ENCODE peak calls at places on chromosomes 16 and 17, in four cellular contexts. One of them, this sample, is unnamed.

GRCh38 chr17:16313159-16314090 is 39.8 kb downstream of the CENPV start:
- DNase-seq in Panc1: no peak
- DNase-seq in prostate gland: no peak
- DNase-seq in stomach: no peak
- DNase-seq in this sample: no peak

GRCh38 chr17:20073056-20073979 is 64.2 kb downstream of the SPECC1 start:
- DNase-seq in Panc1: no peak
- DNase-seq in prostate gland: no peak
- DNase-seq in stomach: peak
- DNase-seq in this sample: no peak

GRCh38 chr17:72185571-72185970 is 64.8 kb downstream of the SOX9 start:
- DNase-seq in Panc1: no peak
- DNase-seq in prostate gland: no peak
- DNase-seq in stomach: no peak
- DNase-seq in this sample: no peak

GRCh38 chr17:36590082-36590481 is 1.6 kb upstream of the DHRS11 start:
- DNase-seq in Panc1: no peak
- DNase-seq in prostate gland: no peak
- DNase-seq in stomach: no peak
- DNase-seq in this sample: no peak

GRCh38 chr17:43714338-43715149 is 44.0 kb downstream of the SOST start:
- DNase-seq in Panc1: no peak
- DNase-seq in prostate gland: no peak
- DNase-seq in stomach: no peak
- DNase-seq in this sample: no peak

GRCh38 chr17:50255766-50256480 is 18.3 kb upstream of the TMEM92 start:
- DNase-seq in Panc1: no peak
- DNase-seq in prostate gland: no peak
- DNase-seq in stomach: no peak
- DNase-seq in this sample: no peak

GRCh38 chr17:8080208-8080798 is 7.2 kb downstream of the ALOX12B start:
- DNase-seq in Panc1: no peak
- DNase-seq in prostate gland: no peak
- DNase-seq in stomach: no peak
- DNase-seq in this sample: no peak

GRCh38 chr16:14307623-14308356 is 236.7 kb downstream of the MRTFB start:
- DNase-seq in Panc1: no peak
- DNase-seq in prostate gland: no peak
- DNase-seq in stomach: no peak
- DNase-seq in this sample: no peak

GRCh38 chr16:1527836-1528811 is 5.3 kb upstream of the TMEM204 start:
- DNase-seq in Panc1: no peak
- DNase-seq in prostate gland: no peak
- DNase-seq in stomach: no peak
- DNase-seq in this sample: no peak

GRCh38 chr17:13140750-13141149 is 122.9 kb upstream of the ELAC2 start:
- DNase-seq in Panc1: no peak
- DNase-seq in prostate gland: no peak
- DNase-seq in stomach: no peak
- DNase-seq in this sample: no peak

GRCh38 chr16:27374794-27375499 is 27.0 kb upstream of the IL21R start:
- DNase-seq in Panc1: no peak
- DNase-seq in prostate gland: peak
- DNase-seq in stomach: peak
- DNase-seq in this sample: no peak

GRCh38 chr17:61255609-61256008 is 144.0 kb upstream of the TBX2 start:
- DNase-seq in Panc1: no peak
- DNase-seq in prostate gland: no peak
- DNase-seq in stomach: no peak
- DNase-seq in this sample: no peak

GRCh38 chr16:73113326-73113720 is 65.4 kb upstream of the ZFHX3 start:
- DNase-seq in Panc1: no peak
- DNase-seq in prostate gland: no peak
- DNase-seq in stomach: no peak
- DNase-seq in this sample: no peak

GRCh38 chr17:41910701-41911391 is 7.9 kb downstream of the ACLY start:
- DNase-seq in Panc1: no peak
- DNase-seq in prostate gland: no peak
- DNase-seq in stomach: no peak
- DNase-seq in this sample: no peak

GRCh38 chr16:10114411-10114810 is 67.8 kb downstream of the GRIN2A start:
- DNase-seq in Panc1: no peak
- DNase-seq in prostate gland: no peak
- DNase-seq in stomach: no peak
- DNase-seq in this sample: no peak

GRCh38 chr17:45305532-45306087 is 11.2 kb downstream of the MAP3K14 start:
- DNase-seq in Panc1: no peak
- DNase-seq in prostate gland: no peak
- DNase-seq in stomach: no peak
- DNase-seq in this sample: no peak

GRCh38 chr16:19705131-19705501 is 12.9 kb downstream of the KNOP1 start:
- DNase-seq in Panc1: no peak
- DNase-seq in prostate gland: no peak
- DNase-seq in stomach: no peak
- DNase-seq in this sample: no peak

GRCh38 chr17:31541559-31541958 is 150.1 kb downstream of the RAB11FIP4 start:
- DNase-seq in Panc1: no peak
- DNase-seq in prostate gland: no peak
- DNase-seq in stomach: no peak
- DNase-seq in this sample: no peak

GRCh38 chr16:54284319-54284930 is 2.2 kb downstream of the IRX3 start:
- DNase-seq in Panc1: no peak
- DNase-seq in prostate gland: peak
- DNase-seq in stomach: peak
- DNase-seq in this sample: no peak

GRCh38 chr17:36881323-36881722 is 56.0 kb upstream of the LHX1 start:
- DNase-seq in Panc1: no peak
- DNase-seq in prostate gland: no peak
- DNase-seq in stomach: no peak
- DNase-seq in this sample: no peak

GRCh38 chr16:88703486-88704309 is 2.5 kb downstream of the RNF166 start:
- DNase-seq in Panc1: no peak
- DNase-seq in prostate gland: no peak
- DNase-seq in stomach: peak
- DNase-seq in this sample: no peak
- TF ChIP-seq POLR2AphosphoS5 in Panc1: no peak
- TF ChIP-seq POLR2AphosphoS5 in prostate gland: no peak
- TF ChIP-seq POLR2AphosphoS5 in stomach: no peak
- TF ChIP-seq POLR2AphosphoS5 in this sample: no peak

GRCh38 chr17:80964859-80965580 is 26.6 kb upstream of the CHMP6 start:
- DNase-seq in Panc1: no peak
- DNase-seq in prostate gland: no peak
- DNase-seq in stomach: no peak
- DNase-seq in this sample: no peak
- TF ChIP-seq POLR2AphosphoS5 in Panc1: no peak
- TF ChIP-seq POLR2AphosphoS5 in prostate gland: no peak
- TF ChIP-seq POLR2AphosphoS5 in stomach: no peak
- TF ChIP-seq POLR2AphosphoS5 in this sample: no peak

GRCh38 chr17:4708436-4708835 is 2.0 kb upstream of the ARRB2 start:
- DNase-seq in Panc1: no peak
- DNase-seq in prostate gland: no peak
- DNase-seq in stomach: no peak
- DNase-seq in this sample: no peak
- TF ChIP-seq POLR2AphosphoS5 in Panc1: no peak
- TF ChIP-seq POLR2AphosphoS5 in prostate gland: no peak
- TF ChIP-seq POLR2AphosphoS5 in stomach: no peak
- TF ChIP-seq POLR2AphosphoS5 in this sample: no peak

GRCh38 chr17:28896884-28897768 is at the start of gene FLOT2:
- DNase-seq in Panc1: no peak
- DNase-seq in prostate gland: peak
- DNase-seq in stomach: peak
- DNase-seq in this sample: no peak
- TF ChIP-seq POLR2AphosphoS5 in Panc1: peak
- TF ChIP-seq POLR2AphosphoS5 in prostate gland: peak
- TF ChIP-seq POLR2AphosphoS5 in stomach: no peak
- TF ChIP-seq POLR2AphosphoS5 in this sample: peak

DNA sequence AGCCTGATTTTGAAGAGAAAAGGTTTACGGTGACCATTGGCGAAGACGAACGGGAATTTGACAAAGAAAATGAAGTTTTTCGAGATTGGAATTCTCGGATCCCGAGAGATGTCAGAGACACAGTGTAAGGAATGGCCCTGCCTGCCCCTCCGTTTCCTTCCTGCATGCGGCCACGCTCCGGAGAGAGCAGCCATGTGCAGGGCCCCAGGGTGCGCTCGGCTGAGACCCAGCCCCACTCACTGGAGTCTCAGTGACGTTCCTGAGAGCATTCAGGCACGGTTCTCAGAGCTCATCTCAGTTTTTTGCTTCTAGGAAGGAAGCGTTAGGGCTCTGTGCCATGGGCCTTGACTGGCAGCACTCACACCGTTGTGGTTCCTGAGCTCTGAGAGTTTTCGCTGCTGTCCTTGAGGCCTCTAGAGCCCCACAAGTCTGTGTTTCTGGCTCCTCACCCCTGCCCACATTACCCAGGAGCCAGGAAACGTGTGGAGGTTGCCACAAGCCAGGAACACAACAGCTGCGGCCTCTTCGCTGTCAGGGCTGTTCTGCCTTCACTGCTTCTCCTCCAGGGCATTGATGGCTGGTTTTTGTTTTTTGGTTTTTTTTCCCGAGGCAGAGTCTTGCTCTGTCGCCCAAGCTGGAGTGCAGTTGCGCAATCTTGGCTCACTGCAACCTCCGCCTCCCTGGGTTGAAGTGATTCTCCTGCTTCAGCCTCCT is 29.8 kb downstream of the ZC3H18 start:
- DNase-seq in Panc1: no peak
- DNase-seq in prostate gland: no peak
- DNase-seq in stomach: no peak
- DNase-seq in this sample: no peak
- TF ChIP-seq POLR2AphosphoS5 in Panc1: no peak
- TF ChIP-seq POLR2AphosphoS5 in prostate gland: no peak
- TF ChIP-seq POLR2AphosphoS5 in stomach: no peak
- TF ChIP-seq POLR2AphosphoS5 in this sample: no peak

GRCh38 chr17:7070712-7071111 is 9.3 kb downstream of the CLEC10A start:
- DNase-seq in Panc1: no peak
- DNase-seq in prostate gland: no peak
- DNase-seq in stomach: no peak
- DNase-seq in this sample: no peak
- TF ChIP-seq POLR2AphosphoS5 in Panc1: no peak
- TF ChIP-seq POLR2AphosphoS5 in prostate gland: no peak
- TF ChIP-seq POLR2AphosphoS5 in stomach: no peak
- TF ChIP-seq POLR2AphosphoS5 in this sample: no peak

DNA sequence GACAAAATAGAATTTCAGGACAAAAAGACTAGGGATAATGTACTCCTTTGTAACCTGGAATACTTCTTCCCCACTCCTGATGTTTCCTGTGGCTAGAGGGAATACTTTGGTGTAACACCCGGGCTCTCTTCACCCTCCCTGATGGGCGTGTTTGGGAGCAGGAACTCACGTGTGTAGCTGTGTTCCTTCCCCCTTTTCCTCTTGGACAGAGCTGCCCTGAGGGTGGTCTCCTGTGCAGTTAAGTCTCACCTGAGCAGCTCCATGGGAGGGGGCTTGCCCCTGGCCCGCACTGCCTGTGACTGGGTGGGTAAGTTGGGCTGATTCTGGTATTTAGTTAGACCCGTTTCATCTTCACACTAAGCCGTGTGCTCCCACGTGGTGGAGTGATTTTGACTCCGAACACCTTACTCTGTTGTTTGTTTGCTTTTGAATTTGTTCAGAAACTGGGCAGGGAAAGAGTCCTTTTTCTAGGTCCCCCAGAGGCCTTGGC is 87.9 kb downstream of the OR1D5 start:
- DNase-seq in Panc1: no peak
- DNase-seq in prostate gland: peak
- DNase-seq in stomach: peak
- DNase-seq in this sample: no peak
- TF ChIP-seq POLR2AphosphoS5 in Panc1: no peak
- TF ChIP-seq POLR2AphosphoS5 in prostate gland: peak
- TF ChIP-seq POLR2AphosphoS5 in stomach: peak
- TF ChIP-seq POLR2AphosphoS5 in this sample: no peak

GRCh38 chr16:11252482-11252931 is 3.5 kb downstream of the SOCS1 start:
- DNase-seq in Panc1: no peak
- DNase-seq in prostate gland: no peak
- DNase-seq in stomach: no peak
- DNase-seq in this sample: no peak

GRCh38 chr16:11253995-11254912 is 1.8 kb downstream of the SOCS1 start:
- DNase-seq in Panc1: no peak
- DNase-seq in prostate gland: no peak
- DNase-seq in stomach: no peak
- DNase-seq in this sample: no peak

GRCh38 chr16:11251525-11252481 is 4.2 kb downstream of the SOCS1 start:
- DNase-seq in Panc1: no peak
- DNase-seq in prostate gland: no peak
- DNase-seq in stomach: peak
- DNase-seq in this sample: no peak

GRCh38 chr16:11254913-11255736 is 879 bp downstream of the SOCS1 start:
- DNase-seq in Panc1: no peak
- DNase-seq in prostate gland: peak
- DNase-seq in stomach: peak
- DNase-seq in this sample: no peak

DNA sequence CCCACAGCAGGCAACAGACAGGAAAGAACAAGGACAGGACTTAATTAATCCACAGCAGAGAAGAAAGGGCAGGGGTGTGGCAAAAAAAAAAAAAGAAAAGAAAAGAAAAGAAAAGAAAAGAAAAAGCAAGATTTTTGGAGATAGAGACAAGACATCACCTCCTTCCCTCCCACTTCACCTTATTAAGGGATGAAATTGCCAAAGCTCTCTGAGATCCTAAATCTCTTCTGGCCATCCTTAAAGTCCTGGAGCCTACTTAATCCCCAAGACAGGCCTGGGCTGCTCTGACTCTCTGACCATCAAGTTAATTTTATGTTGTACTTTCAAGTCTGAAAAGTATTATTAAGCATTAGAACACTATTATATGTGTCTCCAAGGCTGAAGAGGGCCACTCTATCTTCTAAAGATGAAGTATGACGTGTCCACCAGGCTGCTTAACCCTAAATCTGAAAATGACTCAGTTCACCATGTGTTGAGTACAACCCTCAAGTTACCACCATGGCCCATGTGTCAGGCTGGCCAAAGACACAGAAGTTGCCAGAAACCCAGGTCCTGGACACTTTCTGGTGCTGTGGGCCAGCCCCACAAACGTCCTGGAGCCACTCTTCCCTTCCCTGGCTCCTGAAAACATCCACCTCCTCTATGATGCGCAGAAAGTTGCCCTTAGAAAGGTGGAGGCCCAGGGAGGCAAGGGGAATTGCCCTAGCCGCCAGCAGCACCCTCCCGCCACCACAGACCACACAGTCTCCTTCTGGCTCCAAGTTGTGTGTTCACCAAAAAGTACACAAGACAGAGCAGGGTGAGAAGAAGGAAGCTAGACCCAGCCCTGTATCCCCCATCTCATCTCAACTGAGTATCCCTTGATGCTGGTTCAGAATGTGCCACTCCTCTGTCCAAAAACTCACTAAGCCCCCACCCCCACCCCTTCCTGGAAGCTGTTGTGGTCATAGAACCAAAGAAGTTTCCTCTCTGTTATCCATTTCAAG is 2.7 kb downstream of the SOCS1 start:
- DNase-seq in Panc1: no peak
- DNase-seq in prostate gland: no peak
- DNase-seq in stomach: no peak
- DNase-seq in this sample: no peak
- TF ChIP-seq POLR2AphosphoS5 in Panc1: no peak
- TF ChIP-seq POLR2AphosphoS5 in prostate gland: no peak
- TF ChIP-seq POLR2AphosphoS5 in stomach: no peak
- TF ChIP-seq POLR2AphosphoS5 in this sample: no peak

This sample was measured in vagina.